ENCODE peak calls at places on chromosomes 1 and 21, in four cellular contexts. X is cardiac muscle cell, J is OCI-LY7, B is uterus. N is an unnamed sample. For H3K9me3, H3K4me1 and H3K36me3, the result is how much of the 10 kb centered on the place peaks cover.

GRCh38 chr1:23751050-23751814 is 8.0 kb downstream of the ELOA start:
- DNase-seq in X (peak), J (peak), B (no peak), N (peak)

GRCh38 chr1:241423541-241424479 is 66.8 kb upstream of the RGS7 start:
- DNase-seq in X (peak), J (no peak), B (no peak), N (no peak)

GRCh38 chr1:190837888-190838287 is 360.2 kb upstream of the BRINP3 start:
- DNase-seq in X (no peak), J (no peak), B (no peak), N (no peak)

GRCh38 chr1:20508411-20508771 is 440 bp upstream of the MUL1 start:
- DNase-seq in X (no peak), J (no peak), B (no peak), N (no peak)

GRCh38 chr1:35657851-35658250 is 16.5 kb upstream of the PSMB2 start:
- DNase-seq in X (no peak), J (no peak), B (no peak), N (no peak)

GRCh38 chr1:159992161-159992560 is 38.1 kb upstream of the SLAMF9 start:
- DNase-seq in X (no peak), J (no peak), B (no peak), N (no peak)

GRCh38 chr21:31185663-31186062 is 147.4 kb upstream of the KRTAP19-8 start:
- DNase-seq in X (no peak), J (no peak), B (no peak), N (no peak)

GRCh38 chr1:240618946-240619345 is 7.0 kb upstream of the GREM2 start:
- DNase-seq in X (no peak), J (no peak), B (no peak), N (no peak)

GRCh38 chr1:48202030-48202752 is 20.3 kb upstream of the SLC5A9 start:
- DNase-seq in X (peak), J (peak), B (peak), N (no peak)

GRCh38 chr1:36658838-36659237 is 176.1 kb upstream of the CSF3R start:
- DNase-seq in X (no peak), J (no peak), B (no peak), N (no peak)

GRCh38 chr1:202063093-202063492 is 52.7 kb downstream of the ELF3 start:
- DNase-seq in X (no peak), J (no peak), B (no peak), N (no peak)

GRCh38 chr1:3170566-3171453 is 101.8 kb downstream of the PRDM16 start:
- DNase-seq in X (peak), J (no peak), B (peak), N (no peak)

GRCh38 chr21:44946254-44947041 is 6.6 kb downstream of the SLX9 start:
- DNase-seq in X (no peak), J (no peak), B (no peak), N (no peak)

GRCh38 chr1:27296773-27297214 is 25.2 kb upstream of the TMEM222 start:
- DNase-seq in X (peak), J (peak), B (peak), N (peak)

GRCh38 chr1:206686486-206687249 is 2.0 kb downstream of the MAPKAPK2 start:
- DNase-seq in X (no peak), J (peak), B (no peak), N (peak)

GRCh38 chr1:46393510-46393909 is 607 bp upstream of the FAAH start:
- DNase-seq in X (no peak), J (peak), B (no peak), N (no peak)

GRCh38 chr1:69595486-69595885 is 27.8 kb downstream of the LRRC7 start:
- DNase-seq in X (no peak), J (no peak), B (no peak), N (no peak)

GRCh38 chr1:214404154-214404553 is 123.2 kb downstream of the SMYD2 start:
- DNase-seq in X (peak), J (no peak), B (no peak), N (no peak)

GRCh38 chr21:36306872-36307534 is 13.0 kb upstream of the MORC3 start:
- DNase-seq in X (no peak), J (no peak), B (no peak), N (no peak)

GRCh38 chr1:96865731-96866684 is 144.4 kb downstream of the PTBP2 start:
- DNase-seq in X (peak), J (no peak), B (peak), N (no peak)

GRCh38 chr1:183241446-183241845 is 55.4 kb downstream of the LAMC2 start:
- DNase-seq in X (peak), J (no peak), B (no peak), N (no peak)

GRCh38 chr1:218426343-218426657 is 81.2 kb downstream of the TGFB2 start:
- DNase-seq in X (peak), J (no peak), B (peak), N (no peak)

GRCh38 chr1:165580931-165581871 is 37.4 kb downstream of the LRRC52 start:
- DNase-seq in X (no peak), J (no peak), B (no peak), N (no peak)

GRCh38 chr21:46384556-46384955 is 60.6 kb downstream of the PCNT start:
- DNase-seq in X (no peak), J (no peak), B (no peak), N (no peak)

GRCh38 chr1:78146137-78146822 is 100.5 kb downstream of the GIPC2 start:
- DNase-seq in X (no peak), J (no peak), B (no peak), N (no peak)

GRCh38 chr1:217333939-217334338 is 297.0 kb downstream of the GPATCH2 start:
- DNase-seq in X (peak), J (peak), B (no peak), N (no peak)

GRCh38 chr21:32334980-32335471 is 36.4 kb downstream of the MRAP start:
- DNase-seq in X (no peak), J (no peak), B (no peak), N (no peak)

GRCh38 chr1:145981299-145981600 is 15.1 kb downstream of the TXNIP start:
- DNase-seq in X (no peak), J (no peak), B (peak), N (no peak)
- H3K9me3 ChIP-seq in X (under half), J (under half), B (under half), N (under half)

GRCh38 chr1:1355376-1355775 is 3.0 kb downstream of the MXRA8 start:
- DNase-seq in X (peak), J (no peak), B (no peak), N (no peak)
- H3K4me1 ChIP-seq in X (under half), J (under half), B (under half), N (under half)

DNA sequence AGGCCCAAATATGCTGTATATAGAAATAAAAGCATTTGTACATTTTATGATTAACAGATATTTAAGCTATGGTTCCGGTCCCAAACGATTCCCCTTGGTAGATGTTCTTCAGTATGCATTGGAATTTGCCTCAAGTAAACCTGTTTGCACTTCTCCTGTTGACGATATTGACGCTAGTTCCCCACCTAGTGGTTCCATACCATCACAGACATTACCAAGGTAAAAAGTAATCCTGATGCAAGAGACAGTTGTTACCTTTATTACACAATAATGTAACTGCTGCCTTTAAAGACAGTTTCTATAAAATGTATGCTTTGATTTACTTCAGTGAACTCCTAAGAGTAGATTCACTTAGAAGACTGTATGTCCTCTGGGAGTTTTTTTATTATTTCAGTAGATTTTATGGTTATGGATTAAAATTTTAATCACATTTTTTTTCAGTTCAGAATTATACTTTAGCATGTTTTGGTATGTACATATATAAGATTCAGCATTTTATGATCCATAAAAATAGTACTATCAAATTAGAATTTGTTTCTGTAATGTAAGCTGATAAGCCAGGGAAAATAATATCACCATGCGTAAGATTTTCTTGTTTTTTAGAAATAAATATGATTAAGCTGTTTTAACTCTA is 96.5 kb downstream of the USP25 start:
- DNase-seq in X (peak), J (peak), B (peak), N (peak)
- H3K36me3 ChIP-seq in X (under half), J (under half), B (under half), N (under half)

GRCh38 chr1:82597620-82598019 is 796.9 kb downstream of the ADGRL2 start:
- DNase-seq in X (peak), J (no peak), B (no peak), N (no peak)
- H3K9me3 ChIP-seq in X (under half), J (under half), B (under half), N (under half)

GRCh38 chr1:197737916-197738315 is 37.4 kb downstream of the DENND1B start:
- DNase-seq in X (no peak), J (no peak), B (no peak), N (no peak)

GRCh38 chr1:197735461-197735860 is 39.8 kb downstream of the DENND1B start:
- DNase-seq in X (no peak), J (no peak), B (no peak), N (no peak)

GRCh38 chr1:197740992-197741391 is 34.3 kb downstream of the DENND1B start:
- DNase-seq in X (no peak), J (no peak), B (no peak), N (no peak)

GRCh38 chr1:197736689-197737088 is 38.6 kb downstream of the DENND1B start:
- DNase-seq in X (peak), J (no peak), B (no peak), N (no peak)

GRCh38 chr1:197738927-197739326 is 36.4 kb downstream of the DENND1B start:
- DNase-seq in X (no peak), J (no peak), B (no peak), N (no peak)
- H3K4me1 ChIP-seq in X (under half), J (under half), B (under half), N (under half)

GRCh38 chr1:151159373-151159772 is 2.9 kb downstream of the TNFAIP8L2 start:
- DNase-seq in X (no peak), J (no peak), B (no peak), N (no peak)

GRCh38 chr1:151157067-151157531 is 650 bp downstream of the TNFAIP8L2 start:
- DNase-seq in X (no peak), J (peak), B (no peak), N (peak)

GRCh38 chr1:151158751-151159251 is 2.4 kb downstream of the TNFAIP8L2 start:
- DNase-seq in X (no peak), J (no peak), B (no peak), N (no peak)

GRCh38 chr1:151156515-151156819 is at the start of gene TNFAIP8L2:
- DNase-seq in X (no peak), J (peak), B (no peak), N (peak)

DNA sequence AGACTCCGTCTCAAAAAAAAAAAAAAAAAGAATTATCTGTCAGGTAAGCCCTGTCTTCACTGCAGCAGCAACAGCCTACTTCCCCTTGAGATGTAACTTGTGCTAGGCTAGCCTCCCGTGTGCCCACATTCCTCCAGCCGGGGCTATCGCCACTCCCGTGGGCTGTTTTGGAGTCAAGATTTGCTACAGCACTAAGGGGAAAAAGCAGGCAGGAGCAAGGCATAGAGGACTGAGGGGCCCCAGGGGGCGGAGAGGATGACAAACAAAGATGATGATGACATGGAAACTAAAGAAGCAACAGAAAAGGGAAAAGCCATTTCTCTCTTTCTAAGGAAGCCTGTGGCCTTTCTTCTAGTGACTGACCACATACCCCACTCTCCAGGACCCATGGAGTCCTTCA is 1.9 kb downstream of the TNFAIP8L2 start:
- DNase-seq in X (no peak), J (no peak), B (no peak), N (no peak)
- H3K36me3 ChIP-seq in X (under half), J (under half), B (under half), N (under half)